ENCODE peak calls at places on chromosomes 5 and 9, in four cellular contexts. I, S, M and O are unnamed samples.

GRCh38 chr9:78713746-78714405 is 417.0 kb downstream of the PSAT1 start:
- DNase-seq in I (no peak), S (no peak), M (no peak), O (no peak)

GRCh38 chr5:139635606-139636206 is 12.4 kb upstream of the CXXC5 start:
- DNase-seq in I (peak; percentile 54), S (peak; percentile 85), M (peak; percentile 93), O (peak; percentile 89)

GRCh38 chr9:97807681-97808080 is 45.3 kb upstream of the FOXE1 start:
- DNase-seq in I (peak; percentile 71), S (no peak), M (no peak), O (no peak)

GRCh38 chr9:94086961-94087360 is 2.7 kb downstream of the PTPDC1 start:
- DNase-seq in I (no peak), S (no peak), M (no peak), O (no peak)

GRCh38 chr5:78294250-78295034 is at the start of gene AP3B1:
- DNase-seq in I (peak; percentile 99), S (peak; percentile 100), M (peak; percentile 99), O (peak; percentile 100)

GRCh38 chr5:54930736-54931135 is 54.7 kb downstream of the ESM1 start:
- DNase-seq in I (no peak), S (no peak), M (no peak), O (no peak)

GRCh38 chr5:111129938-111130337 is 37.8 kb downstream of the WDR36 start:
- DNase-seq in I (no peak), S (no peak), M (no peak), O (no peak)

GRCh38 chr5:1594336-1595106 is 70.8 kb upstream of the LPCAT1 start:
- DNase-seq in I (peak; percentile 93), S (peak; percentile 80), M (no peak), O (peak; percentile 77)

GRCh38 chr5:571791-572190 is 40.3 kb upstream of the CEP72 start:
- DNase-seq in I (no peak), S (no peak), M (no peak), O (no peak)

GRCh38 chr9:91948423-91949292 is 1.4 kb downstream of the ROR2 start:
- DNase-seq in I (peak; percentile 85), S (peak; percentile 25), M (peak; percentile 62), O (peak; percentile 61)

GRCh38 chr5:112971285-112971684 is 5.3 kb upstream of the DCP2 start:
- DNase-seq in I (no peak), S (no peak), M (no peak), O (no peak)

GRCh38 chr5:127910307-127910956 is 173.1 kb upstream of the SLC12A2 start:
- DNase-seq in I (no peak), S (no peak), M (no peak), O (no peak)

GRCh38 chr9:93143830-93144530 is 9.9 kb upstream of the NINJ1 start:
- DNase-seq in I (no peak), S (no peak), M (peak; percentile 27), O (no peak)

GRCh38 chr5:86918246-86918645 is 300.5 kb downstream of the COX7C start:
- DNase-seq in I (no peak), S (no peak), M (no peak), O (no peak)

GRCh38 chr5:33631786-33632185 is 191.0 kb downstream of the TARS1 start:
- DNase-seq in I (no peak), S (no peak), M (no peak), O (no peak)

GRCh38 chr5:144032375-144032774 is 138.1 kb downstream of the YIPF5 start:
- DNase-seq in I (no peak), S (peak; percentile 29), M (no peak), O (no peak)

GRCh38 chr9:10268500-10269485 is 344.0 kb downstream of the PTPRD start:
- DNase-seq in I (peak; percentile 79), S (no peak), M (peak; percentile 56), O (no peak)

GRCh38 chr5:155019601-155020226 is 6.2 kb downstream of the KIF4B start:
- DNase-seq in I (no peak), S (no peak), M (no peak), O (no peak)

GRCh38 chr5:68068204-68068603 is 147.4 kb upstream of the PIK3R1 start:
- DNase-seq in I (no peak), S (no peak), M (no peak), O (no peak)

GRCh38 chr9:36389590-36389989 is 10.5 kb downstream of the RNF38 start:
- DNase-seq in I (no peak), S (no peak), M (no peak), O (no peak)

GRCh38 chr9:137082222-137082924 is 4.4 kb upstream of the MAN1B1 start:
- DNase-seq in I (no peak), S (no peak), M (no peak), O (no peak)

GRCh38 chr9:131276107-131276888 is at the start of gene FAM78A:
- DNase-seq in I (peak; percentile 38), S (peak; percentile 72), M (no peak), O (peak; percentile 78)